ENCODE peak calls at places on chromosomes 3 and 15, in seven cellular contexts. P is H1, S is body of pancreas, M is stomach, V is HCT116, O is prostate gland, J is heart left ventricle. Q is an unnamed sample.

GRCh38 chr3:33694944-33695343 is 23.1 kb downstream of the CLASP2 start:
- DNase-seq in P (no peak), S (no peak), M (no peak), V (no peak), O (no peak), J (no peak), Q (no peak)

GRCh38 chr15:87826119-87826730 is 430.3 kb downstream of the NTRK3 start:
- DNase-seq in P (no peak), S (no peak), M (no peak), V (no peak), O (no peak), J (no peak), Q (no peak)

GRCh38 chr3:134084230-134084950 is 54.7 kb upstream of the SLCO2A1 start:
- DNase-seq in P (no peak), S (no peak), M (no peak), V (no peak), O (no peak), J (no peak), Q (no peak)

GRCh38 chr15:42273900-42274692 is 863 bp upstream of the TMEM87A start:
- DNase-seq in P (no peak), S (peak), M (peak), V (no peak), O (peak), J (peak), Q (peak)

GRCh38 chr3:53044371-53045106 is 1.3 kb downstream of the SFMBT1 start:
- DNase-seq in P (no peak), S (peak), M (peak), V (no peak), O (peak), J (no peak), Q (peak)

GRCh38 chr3:102180291-102180931 is 254.4 kb upstream of the ZPLD1 start:
- DNase-seq in P (no peak), S (no peak), M (no peak), V (no peak), O (no peak), J (no peak), Q (no peak)

GRCh38 chr3:195129644-195130492 is 141.1 kb downstream of the XXYLT1 start:
- DNase-seq in P (no peak), S (no peak), M (no peak), V (no peak), O (no peak), J (no peak), Q (no peak)

GRCh38 chr3:43998841-43999805 is 242.6 kb upstream of the TOPAZ1 start:
- DNase-seq in P (no peak), S (no peak), M (no peak), V (no peak), O (no peak), J (no peak), Q (no peak)

GRCh38 chr15:92780816-92781215 is 119.3 kb upstream of the CHD2 start:
- DNase-seq in P (no peak), S (no peak), M (no peak), V (no peak), O (no peak), J (no peak), Q (no peak)

GRCh38 chr3:150778793-150779401 is 15.9 kb upstream of the SIAH2 start:
- DNase-seq in P (no peak), S (no peak), M (no peak), V (no peak), O (no peak), J (no peak), Q (no peak)

GRCh38 chr3:116939550-116939949 is 230.0 kb downstream of the TUSC7 start:
- DNase-seq in P (no peak), S (peak), M (no peak), V (no peak), O (no peak), J (no peak), Q (no peak)

GRCh38 chr3:120348065-120348980 is 831 bp downstream of the LRRC58 start:
- DNase-seq in P (peak), S (no peak), M (no peak), V (no peak), O (no peak), J (no peak), Q (no peak)

GRCh38 chr3:191387441-191388077 is 57.2 kb upstream of the UTS2B start:
- DNase-seq in P (no peak), S (no peak), M (no peak), V (no peak), O (no peak), J (no peak), Q (no peak)

GRCh38 chr15:50330921-50331320 is 24.1 kb downstream of the GABPB1 start:
- DNase-seq in P (no peak), S (no peak), M (no peak), V (no peak), O (no peak), J (no peak), Q (no peak)

GRCh38 chr15:75197062-75197630 is 4.5 kb upstream of the C15orf39 start:
- DNase-seq in P (no peak), S (no peak), M (no peak), V (no peak), O (no peak), J (no peak), Q (no peak)

GRCh38 chr3:31427623-31428022 is 105.1 kb upstream of the STT3B start:
- DNase-seq in P (no peak), S (no peak), M (no peak), V (no peak), O (no peak), J (no peak), Q (no peak)

GRCh38 chr15:57235865-57236264 is 140.4 kb upstream of the CGNL1 start:
- DNase-seq in P (no peak), S (no peak), M (no peak), V (no peak), O (no peak), J (no peak), Q (no peak)

GRCh38 chr3:40237892-40238571 is 71.5 kb upstream of the EIF1B start:
- DNase-seq in P (peak), S (no peak), M (no peak), V (no peak), O (no peak), J (peak), Q (no peak)
- TF ChIP-seq CTCF in P (peak), S (no peak), M (no peak), V (peak), O (no peak), J (peak), Q (no peak)

GRCh38 chr15:90642464-90643300 is 74.5 kb upstream of the BLM start:
- DNase-seq in P (no peak), S (no peak), M (no peak), V (no peak), O (no peak), J (no peak), Q (no peak)
- TF ChIP-seq POLR2A in P (no peak), S (no peak), M (no peak), V (no peak), O (no peak), J (no peak), Q (no peak)

DNA sequence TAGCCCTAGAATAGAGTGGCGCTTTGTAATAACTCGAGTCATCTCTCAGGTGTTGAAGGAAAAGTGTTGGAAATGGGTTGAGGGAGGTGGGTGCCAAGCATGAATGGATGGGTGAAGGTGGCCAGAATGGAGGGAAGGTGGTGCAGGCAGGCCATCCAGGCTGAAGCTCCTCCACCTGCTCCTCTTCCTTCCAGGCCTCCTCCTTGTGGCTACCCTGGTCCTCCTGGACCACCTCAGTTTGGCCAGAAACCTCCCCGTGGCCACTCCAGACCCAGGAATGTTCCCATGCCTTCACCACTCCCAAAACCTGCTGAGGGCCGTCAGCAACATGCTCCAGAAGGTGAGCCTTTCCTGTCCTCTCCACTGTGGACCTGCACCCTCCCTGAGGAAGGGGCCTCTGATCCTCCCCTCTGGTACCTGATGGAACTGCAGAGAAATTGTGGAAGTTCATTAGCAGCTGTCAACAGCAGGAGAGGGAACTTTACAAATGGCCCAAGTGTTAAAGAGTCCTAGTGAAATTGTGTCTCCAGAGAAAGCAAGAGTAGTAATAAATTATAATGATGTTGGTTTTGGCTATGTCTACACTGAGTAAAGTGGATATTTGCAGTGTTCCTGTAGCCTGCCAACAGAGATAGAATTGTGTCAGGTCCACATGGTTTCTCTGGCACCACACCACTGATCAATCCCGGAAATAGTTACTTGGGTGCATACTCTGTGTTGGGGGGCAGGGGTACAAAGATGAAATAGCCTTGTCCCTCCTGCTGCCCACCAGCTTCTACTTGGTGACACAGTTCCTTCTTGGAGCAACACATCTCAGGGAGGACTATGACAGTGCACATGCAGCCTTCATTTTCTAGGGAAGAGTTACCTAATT is 1.6 kb downstream of the IL12A start:
- DNase-seq in P (no peak), S (no peak), M (no peak), V (no peak), O (no peak), J (no peak), Q (no peak)
- TF ChIP-seq CTCF in P (peak), S (no peak), M (no peak), V (peak), O (no peak), J (no peak), Q (no peak)

GRCh38 chr3:14323401-14324223 is 78.8 kb upstream of the SLC6A6 start:
- DNase-seq in P (no peak), S (no peak), M (no peak), V (no peak), O (no peak), J (no peak), Q (no peak)
- TF ChIP-seq POLR2A in P (no peak), S (no peak), M (no peak), V (no peak), O (no peak), J (no peak), Q (no peak)

GRCh38 chr15:64426845-64427465 is 33.4 kb upstream of the ZNF609 start:
- DNase-seq in P (no peak), S (no peak), M (no peak), V (peak), O (no peak), J (no peak), Q (no peak)
- TF ChIP-seq CTCF in P (no peak), S (peak), M (no peak), V (peak), O (no peak), J (no peak), Q (no peak)

GRCh38 chr3:174193559-174193958 is 665.6 kb upstream of the NAALADL2 start:
- DNase-seq in P (no peak), S (no peak), M (no peak), V (no peak), O (no peak), J (no peak), Q (no peak)

GRCh38 chr3:174191895-174192294 is 667.2 kb upstream of the NAALADL2 start:
- DNase-seq in P (no peak), S (no peak), M (no peak), V (no peak), O (no peak), J (no peak), Q (no peak)

GRCh38 chr3:174186339-174186984 is 672.7 kb upstream of the NAALADL2 start:
- DNase-seq in P (no peak), S (no peak), M (no peak), V (no peak), O (no peak), J (no peak), Q (no peak)

DNA sequence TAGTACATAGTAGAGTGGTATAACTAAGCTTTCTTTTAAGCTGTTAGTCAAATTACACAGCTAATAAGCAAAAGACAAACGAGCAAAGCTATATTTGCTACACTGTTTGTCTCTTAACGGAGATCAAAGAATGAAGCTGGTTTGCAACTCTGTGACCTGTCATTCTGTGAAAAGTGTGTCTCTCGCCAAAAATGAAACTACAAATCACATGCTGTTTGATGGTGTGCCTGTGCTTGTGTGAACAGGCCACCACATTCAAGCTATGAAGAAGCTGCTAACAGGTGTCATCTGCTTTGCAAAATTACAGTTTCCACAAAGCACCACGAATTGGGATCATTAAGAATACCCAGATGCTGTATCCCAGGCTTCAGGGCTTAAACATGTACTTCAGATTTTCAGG is 667.8 kb upstream of the NAALADL2 start:
- DNase-seq in P (no peak), S (no peak), M (no peak), V (no peak), O (no peak), J (no peak), Q (no peak)
- TF ChIP-seq POLR2A in P (no peak), S (no peak), M (no peak), V (no peak), O (no peak), J (no peak), Q (no peak)

GRCh38 chr15:45618813-45619212 is 16.0 kb upstream of the SQOR start:
- DNase-seq in P (no peak), S (no peak), M (no peak), V (no peak), O (no peak), J (no peak), Q (no peak)
- TF ChIP-seq CTCF in P (no peak), S (no peak), M (no peak), V (peak), O (no peak), J (no peak), Q (no peak)

Q was measured in suprapubic skin.